ENCODE peak calls at places on chromosomes 1 and 21, in six cellular contexts. One of them, this sample, is unnamed.

GRCh38 chr1:10378071-10378841 is 20.6 kb upstream of the PGD start:
- DNase-seq in amniotic stem cell: no peak
- DNase-seq in non-pigmented ciliary epithelial cell: peak; percentile 83
- DNase-seq in left lobe of liver: peak; percentile 54
- DNase-seq in kidney: peak; percentile 78
- DNase-seq in pancreas: peak; percentile 24
- DNase-seq in this sample: no peak

GRCh38 chr21:36511484-36512227 is 31.7 kb upstream of the CLDN14 start:
- DNase-seq in amniotic stem cell: no peak
- DNase-seq in non-pigmented ciliary epithelial cell: no peak
- DNase-seq in left lobe of liver: no peak
- DNase-seq in kidney: no peak
- DNase-seq in pancreas: no peak
- DNase-seq in this sample: no peak

GRCh38 chr1:193019442-193020026 is 39.6 kb downstream of the UCHL5 start:
- DNase-seq in amniotic stem cell: peak; percentile 59
- DNase-seq in non-pigmented ciliary epithelial cell: no peak
- DNase-seq in left lobe of liver: no peak
- DNase-seq in kidney: no peak
- DNase-seq in pancreas: no peak
- DNase-seq in this sample: peak; percentile 61

GRCh38 chr1:159790237-159790917 is 9.6 kb downstream of the DUSP23 start:
- DNase-seq in amniotic stem cell: no peak
- DNase-seq in non-pigmented ciliary epithelial cell: no peak
- DNase-seq in left lobe of liver: no peak
- DNase-seq in kidney: no peak
- DNase-seq in pancreas: peak; percentile 26
- DNase-seq in this sample: peak; percentile 63

GRCh38 chr1:236149696-236150228 is 7.4 kb downstream of the GPR137B start:
- DNase-seq in amniotic stem cell: no peak
- DNase-seq in non-pigmented ciliary epithelial cell: no peak
- DNase-seq in left lobe of liver: peak; percentile 81
- DNase-seq in kidney: no peak
- DNase-seq in pancreas: no peak
- DNase-seq in this sample: no peak

GRCh38 chr1:150067184-150068182 is at the start of gene VPS45:
- DNase-seq in amniotic stem cell: peak; percentile 73
- DNase-seq in non-pigmented ciliary epithelial cell: peak; percentile 61
- DNase-seq in left lobe of liver: peak; percentile 92
- DNase-seq in kidney: peak; percentile 96
- DNase-seq in pancreas: peak; percentile 90
- DNase-seq in this sample: peak; percentile 92

GRCh38 chr1:93980881-93981280 is 71.7 kb upstream of the GCLM start:
- DNase-seq in amniotic stem cell: no peak
- DNase-seq in non-pigmented ciliary epithelial cell: no peak
- DNase-seq in left lobe of liver: no peak
- DNase-seq in kidney: no peak
- DNase-seq in pancreas: no peak
- DNase-seq in this sample: no peak

GRCh38 chr1:185774384-185774783 is 40.2 kb downstream of the HMCN1 start:
- DNase-seq in amniotic stem cell: no peak
- DNase-seq in non-pigmented ciliary epithelial cell: no peak
- DNase-seq in left lobe of liver: no peak
- DNase-seq in kidney: no peak
- DNase-seq in pancreas: no peak
- DNase-seq in this sample: no peak

GRCh38 chr1:59081181-59081580 is 215.7 kb upstream of the FGGY start:
- DNase-seq in amniotic stem cell: no peak
- DNase-seq in non-pigmented ciliary epithelial cell: no peak
- DNase-seq in left lobe of liver: no peak
- DNase-seq in kidney: no peak
- DNase-seq in pancreas: no peak
- DNase-seq in this sample: no peak

GRCh38 chr1:90717665-90718410 is 736 bp upstream of the BARHL2 start:
- DNase-seq in amniotic stem cell: no peak
- DNase-seq in non-pigmented ciliary epithelial cell: no peak
- DNase-seq in left lobe of liver: no peak
- DNase-seq in kidney: no peak
- DNase-seq in pancreas: no peak
- DNase-seq in this sample: peak; percentile 91

GRCh38 chr21:41933259-41934079 is 20.3 kb downstream of the C2CD2 start:
- DNase-seq in amniotic stem cell: no peak
- DNase-seq in non-pigmented ciliary epithelial cell: no peak
- DNase-seq in left lobe of liver: peak; percentile 47
- DNase-seq in kidney: no peak
- DNase-seq in pancreas: no peak
- DNase-seq in this sample: no peak

GRCh38 chr1:221083902-221084301 is 204.7 kb downstream of the HLX start:
- DNase-seq in amniotic stem cell: no peak
- DNase-seq in non-pigmented ciliary epithelial cell: no peak
- DNase-seq in left lobe of liver: no peak
- DNase-seq in kidney: no peak
- DNase-seq in pancreas: no peak
- DNase-seq in this sample: no peak

GRCh38 chr1:52288286-52288685 is 77.7 kb downstream of the CC2D1B start:
- DNase-seq in amniotic stem cell: no peak
- DNase-seq in non-pigmented ciliary epithelial cell: peak; percentile 43
- DNase-seq in left lobe of liver: no peak
- DNase-seq in kidney: no peak
- DNase-seq in pancreas: no peak
- DNase-seq in this sample: no peak

GRCh38 chr1:196377811-196378210 is 230.4 kb downstream of the KCNT2 start:
- DNase-seq in amniotic stem cell: no peak
- DNase-seq in non-pigmented ciliary epithelial cell: no peak
- DNase-seq in left lobe of liver: no peak
- DNase-seq in kidney: no peak
- DNase-seq in pancreas: no peak
- DNase-seq in this sample: no peak

GRCh38 chr1:202671388-202671787 is 38.9 kb downstream of the SYT2 start:
- DNase-seq in amniotic stem cell: no peak
- DNase-seq in non-pigmented ciliary epithelial cell: no peak
- DNase-seq in left lobe of liver: peak; percentile 52
- DNase-seq in kidney: no peak
- DNase-seq in pancreas: peak; percentile 43
- DNase-seq in this sample: no peak

GRCh38 chr1:50335914-50336313 is 87.3 kb downstream of the DMRTA2 start:
- DNase-seq in amniotic stem cell: no peak
- DNase-seq in non-pigmented ciliary epithelial cell: no peak
- DNase-seq in left lobe of liver: no peak
- DNase-seq in kidney: no peak
- DNase-seq in pancreas: no peak
- DNase-seq in this sample: no peak

GRCh38 chr1:54273092-54273836 is 73.3 kb downstream of the MRPL37 start:
- DNase-seq in amniotic stem cell: no peak
- DNase-seq in non-pigmented ciliary epithelial cell: no peak
- DNase-seq in left lobe of liver: peak; percentile 97
- DNase-seq in kidney: peak; percentile 95
- DNase-seq in pancreas: no peak
- DNase-seq in this sample: peak; percentile 84

GRCh38 chr1:119187416-119187815 is 47.0 kb upstream of the WARS2 start:
- DNase-seq in amniotic stem cell: no peak
- DNase-seq in non-pigmented ciliary epithelial cell: no peak
- DNase-seq in left lobe of liver: no peak
- DNase-seq in kidney: no peak
- DNase-seq in pancreas: no peak
- DNase-seq in this sample: no peak

GRCh38 chr1:51622455-51622913 is 5.6 kb downstream of the OSBPL9 start:
- DNase-seq in amniotic stem cell: peak; percentile 31
- DNase-seq in non-pigmented ciliary epithelial cell: peak; percentile 31
- DNase-seq in left lobe of liver: peak; percentile 64
- DNase-seq in kidney: no peak
- DNase-seq in pancreas: no peak
- DNase-seq in this sample: no peak

GRCh38 chr1:33086384-33086850 is 5.5 kb downstream of the AZIN2 start:
- DNase-seq in amniotic stem cell: peak; percentile 22
- DNase-seq in non-pigmented ciliary epithelial cell: no peak
- DNase-seq in left lobe of liver: peak; percentile 78
- DNase-seq in kidney: peak; percentile 83
- DNase-seq in pancreas: peak; percentile 66
- DNase-seq in this sample: peak; percentile 91

GRCh38 chr1:47179988-47180563 is 9.8 kb downstream of the PDZK1IP1 start:
- DNase-seq in amniotic stem cell: no peak
- DNase-seq in non-pigmented ciliary epithelial cell: no peak
- DNase-seq in left lobe of liver: peak; percentile 28
- DNase-seq in kidney: peak; percentile 49
- DNase-seq in pancreas: no peak
- DNase-seq in this sample: no peak

GRCh38 chr1:228374711-228375577 is 31.7 kb downstream of the TRIM11 start:
- DNase-seq in amniotic stem cell: no peak
- DNase-seq in non-pigmented ciliary epithelial cell: no peak
- DNase-seq in left lobe of liver: peak; percentile 61
- DNase-seq in kidney: peak; percentile 90
- DNase-seq in pancreas: no peak
- DNase-seq in this sample: no peak

GRCh38 chr1:201409440-201409839 is 10.3 kb upstream of the LAD1 start:
- DNase-seq in amniotic stem cell: no peak
- DNase-seq in non-pigmented ciliary epithelial cell: no peak
- DNase-seq in left lobe of liver: no peak
- DNase-seq in kidney: no peak
- DNase-seq in pancreas: no peak
- DNase-seq in this sample: no peak

GRCh38 chr1:8078176-8078671 is 52.1 kb upstream of the ERRFI1 start:
- DNase-seq in amniotic stem cell: no peak
- DNase-seq in non-pigmented ciliary epithelial cell: peak; percentile 73
- DNase-seq in left lobe of liver: no peak
- DNase-seq in kidney: no peak
- DNase-seq in pancreas: no peak
- DNase-seq in this sample: no peak

GRCh38 chr1:48061162-48062136 is 64.3 kb upstream of the TRABD2B start:
- DNase-seq in amniotic stem cell: no peak
- DNase-seq in non-pigmented ciliary epithelial cell: no peak
- DNase-seq in left lobe of liver: peak; percentile 57
- DNase-seq in kidney: no peak
- DNase-seq in pancreas: no peak
- DNase-seq in this sample: peak; percentile 75

GRCh38 chr1:94619731-94620130 is 78.2 kb upstream of the F3 start:
- DNase-seq in amniotic stem cell: no peak
- DNase-seq in non-pigmented ciliary epithelial cell: no peak
- DNase-seq in left lobe of liver: no peak
- DNase-seq in kidney: no peak
- DNase-seq in pancreas: no peak
- DNase-seq in this sample: no peak

GRCh38 chr1:53899206-53899628 is 5.2 kb downstream of the DIO1 start:
- DNase-seq in amniotic stem cell: no peak
- DNase-seq in non-pigmented ciliary epithelial cell: no peak
- DNase-seq in left lobe of liver: peak; percentile 95
- DNase-seq in kidney: peak; percentile 71
- DNase-seq in pancreas: no peak
- DNase-seq in this sample: no peak

GRCh38 chr1:118881751-118882150 is 106.4 kb downstream of the TBX15 start:
- DNase-seq in amniotic stem cell: no peak
- DNase-seq in non-pigmented ciliary epithelial cell: no peak
- DNase-seq in left lobe of liver: no peak
- DNase-seq in kidney: no peak
- DNase-seq in pancreas: no peak
- DNase-seq in this sample: no peak

GRCh38 chr21:39313457-39314154 is at the start of gene BRWD1:
- DNase-seq in amniotic stem cell: peak; percentile 72
- DNase-seq in non-pigmented ciliary epithelial cell: peak; percentile 26
- DNase-seq in left lobe of liver: peak; percentile 81
- DNase-seq in kidney: peak; percentile 94
- DNase-seq in pancreas: peak; percentile 78
- DNase-seq in this sample: peak; percentile 92

GRCh38 chr1:155984341-155984740 is 6.0 kb upstream of the ARHGEF2 start:
- DNase-seq in amniotic stem cell: no peak
- DNase-seq in non-pigmented ciliary epithelial cell: no peak
- DNase-seq in left lobe of liver: no peak
- DNase-seq in kidney: peak; percentile 82
- DNase-seq in pancreas: no peak
- DNase-seq in this sample: peak; percentile 69

GRCh38 chr1:225845633-225846259 is 35.8 kb downstream of the EPHX1 start:
- DNase-seq in amniotic stem cell: peak; percentile 71
- DNase-seq in non-pigmented ciliary epithelial cell: peak; percentile 34
- DNase-seq in left lobe of liver: peak; percentile 79
- DNase-seq in kidney: peak; percentile 87
- DNase-seq in pancreas: peak; percentile 78
- DNase-seq in this sample: peak; percentile 93

GRCh38 chr1:162008799-162009198 is 14.9 kb downstream of the OLFML2B start:
- DNase-seq in amniotic stem cell: no peak
- DNase-seq in non-pigmented ciliary epithelial cell: no peak
- DNase-seq in left lobe of liver: no peak
- DNase-seq in kidney: no peak
- DNase-seq in pancreas: no peak
- DNase-seq in this sample: no peak

GRCh38 chr21:31557956-31558838 is 101.3 kb upstream of the SOD1 start:
- DNase-seq in amniotic stem cell: no peak
- DNase-seq in non-pigmented ciliary epithelial cell: no peak
- DNase-seq in left lobe of liver: no peak
- DNase-seq in kidney: no peak
- DNase-seq in pancreas: no peak
- DNase-seq in this sample: peak; percentile 71

GRCh38 chr1:181161170-181161870 is 72.8 kb downstream of the IER5 start:
- DNase-seq in amniotic stem cell: no peak
- DNase-seq in non-pigmented ciliary epithelial cell: no peak
- DNase-seq in left lobe of liver: no peak
- DNase-seq in kidney: no peak
- DNase-seq in pancreas: no peak
- DNase-seq in this sample: no peak

GRCh38 chr1:164622057-164622840 is 63.3 kb downstream of the PBX1 start:
- DNase-seq in amniotic stem cell: no peak
- DNase-seq in non-pigmented ciliary epithelial cell: no peak
- DNase-seq in left lobe of liver: no peak
- DNase-seq in kidney: no peak
- DNase-seq in pancreas: no peak
- DNase-seq in this sample: no peak

This sample was measured in neural progenitor cell.